ENCODE peak calls at places on chromosomes 12 and 14, in six cellular contexts. E is cortex of kidney; Z is MM.1S; B is heart right ventricle; W is activated CD4-positive, alpha-beta memory T cell treated with anti-CD3 and anti-CD28 coated beads, Interleukin-2, amount 10 ng/mL, durations not matched to agents 7 days and 5 days; H is mammary epithelial cell. T is an unnamed sample.

GRCh38 chr14:95502381-95502950 is 14.0 kb downstream of the SYNE3 start:
- DNase-seq in E (no peak), Z (peak), B (no peak), W (no peak), H (no peak), T (no peak)

GRCh38 chr14:47302121-47302520 is 373.3 kb downstream of the MDGA2 start:
- DNase-seq in E (no peak), Z (no peak), B (no peak), W (no peak), H (no peak), T (no peak)

GRCh38 chr12:62799766-62800406 is 135.1 kb downstream of the PPM1H start:
- DNase-seq in E (no peak), Z (no peak), B (no peak), W (no peak), H (no peak), T (no peak)

GRCh38 chr12:110508071-110508586 is 6.0 kb downstream of the RAD9B start:
- DNase-seq in E (no peak), Z (no peak), B (no peak), W (no peak), H (no peak), T (no peak)

GRCh38 chr14:81535399-81536124 is 1.9 kb upstream of the SEL1L start:
- DNase-seq in E (no peak), Z (no peak), B (no peak), W (no peak), H (no peak), T (no peak)

GRCh38 chr12:52990206-52990605 is 16.1 kb upstream of the EIF4B start:
- DNase-seq in E (no peak), Z (no peak), B (no peak), W (no peak), H (no peak), T (no peak)

GRCh38 chr12:10220398-10221077 is 7.9 kb downstream of the GABARAPL1 start:
- DNase-seq in E (no peak), Z (no peak), B (peak), W (no peak), H (peak), T (no peak)

GRCh38 chr12:127293507-127294310 is 973.3 kb upstream of the TMEM132C start:
- DNase-seq in E (no peak), Z (peak), B (no peak), W (peak), H (peak), T (peak)

GRCh38 chr14:100398044-100398443 is 74.9 kb downstream of the SLC25A47 start:
- DNase-seq in E (no peak), Z (no peak), B (no peak), W (no peak), H (peak), T (no peak)

GRCh38 chr14:65080954-65081747 is 21.2 kb downstream of the MAX start:
- DNase-seq in E (no peak), Z (no peak), B (no peak), W (no peak), H (no peak), T (no peak)

GRCh38 chr12:21600196-21600595 is 4.5 kb downstream of the GYS2 start:
- DNase-seq in E (no peak), Z (no peak), B (no peak), W (no peak), H (no peak), T (no peak)

GRCh38 chr14:85313801-85314207 is 216.1 kb upstream of the FLRT2 start:
- DNase-seq in E (no peak), Z (no peak), B (no peak), W (no peak), H (no peak), T (no peak)

GRCh38 chr12:97616936-97617335 is 154.3 kb downstream of the RMST start:
- DNase-seq in E (no peak), Z (no peak), B (no peak), W (no peak), H (no peak), T (no peak)

GRCh38 chr14:62301911-62302310 is 539.7 kb downstream of the SNAPC1 start:
- DNase-seq in E (no peak), Z (no peak), B (no peak), W (no peak), H (peak), T (no peak)

GRCh38 chr14:64605926-64606685 is 56.3 kb downstream of the PPP1R36 start:
- DNase-seq in E (no peak), Z (no peak), B (no peak), W (no peak), H (peak), T (no peak)

GRCh38 chr14:38207830-38208815 is at the start of gene SSTR1:
- DNase-seq in E (no peak), Z (no peak), B (peak), W (no peak), H (no peak), T (no peak)

GRCh38 chr12:8680533-8680932 is 17.3 kb upstream of the RIMKLB start:
- DNase-seq in E (no peak), Z (no peak), B (no peak), W (no peak), H (no peak), T (no peak)

GRCh38 chr14:65738339-65738738 is 325.8 kb downstream of the FUT8 start:
- DNase-seq in E (no peak), Z (no peak), B (no peak), W (no peak), H (no peak), T (no peak)